ENCODE peak calls at places on chromosomes 12 and 14, in ten cellular contexts. G, V, H, I, C, O, W, L, E and D are unnamed samples.

GRCh38 chr14:75972729-75973480 is 8.9 kb downstream of the TGFB3 start:
- DNase-seq in G (no peak), V (no peak), H (no peak), I (no peak), C (no peak), O (no peak), W (no peak), L (no peak), E (no peak), D (no peak)

GRCh38 chr12:50914872-50915484 is 37.4 kb upstream of the HIGD1C start:
- DNase-seq in G (no peak), V (no peak), H (no peak), I (no peak), C (no peak), O (no peak), W (no peak), L (no peak), E (no peak), D (peak)

GRCh38 chr12:127293507-127294310 is 973.3 kb upstream of the TMEM132C start:
- DNase-seq in G (no peak), V (no peak), H (peak), I (peak), C (peak), O (no peak), W (peak), L (peak), E (peak), D (peak)

GRCh38 chr14:102584871-102585869 is 7.3 kb upstream of the RCOR1 start:
- DNase-seq in G (no peak), V (no peak), H (no peak), I (no peak), C (no peak), O (no peak), W (no peak), L (peak), E (no peak), D (no peak)

GRCh38 chr12:31224768-31225448 is 101.0 kb downstream of the SINHCAF start:
- DNase-seq in G (no peak), V (no peak), H (no peak), I (no peak), C (no peak), O (no peak), W (no peak), L (no peak), E (no peak), D (no peak)

GRCh38 chr12:84113666-84114065 is 798.9 kb downstream of the SLC6A15 start:
- DNase-seq in G (no peak), V (no peak), H (no peak), I (no peak), C (no peak), O (no peak), W (no peak), L (no peak), E (no peak), D (no peak)

GRCh38 chr12:52945389-52946232 is 3.3 kb upstream of the KRT18 start:
- DNase-seq in G (no peak), V (no peak), H (no peak), I (no peak), C (no peak), O (no peak), W (no peak), L (peak), E (peak), D (no peak)

GRCh38 chr14:95689441-95689840 is 3.2 kb downstream of the TCL1B start:
- DNase-seq in G (no peak), V (no peak), H (no peak), I (no peak), C (no peak), O (no peak), W (no peak), L (no peak), E (no peak), D (no peak)

GRCh38 chr14:29926701-29927595 is 699 bp downstream of the PRKD1 start:
- DNase-seq in G (no peak), V (peak), H (peak), I (peak), C (no peak), O (peak), W (peak), L (peak), E (peak), D (no peak)

GRCh38 chr14:98022541-98023520 is 1225.6 kb downstream of the VRK1 start:
- DNase-seq in G (no peak), V (no peak), H (no peak), I (no peak), C (no peak), O (no peak), W (no peak), L (no peak), E (no peak), D (no peak)

GRCh38 chr14:66105819-66106218 is 380.4 kb upstream of the CCDC196 start:
- DNase-seq in G (no peak), V (no peak), H (no peak), I (no peak), C (no peak), O (no peak), W (no peak), L (peak), E (peak), D (no peak)

GRCh38 chr12:69024413-69024812 is 91.4 kb upstream of the CPM start:
- DNase-seq in G (no peak), V (no peak), H (no peak), I (no peak), C (no peak), O (peak), W (no peak), L (peak), E (peak), D (no peak)